ENCODE peak calls at places on chromosomes 7 and 10, in five cellular contexts. P is H1, R is K562, D is HepG2, E is SK-N-SH. C is an unnamed sample.

GRCh38 chr10:26621889-26622681 is 75.4 kb upstream of the PDSS1 start:
- DNase-seq in E (peak), R (peak), P (peak), D (no peak), C (peak)

GRCh38 chr10:15541376-15541775 is 170.3 kb upstream of the FAM171A1 start:
- DNase-seq in P (no peak), D (no peak), E (no peak), R (no peak), C (no peak)

GRCh38 chr7:94314526-94314925 is 80.2 kb upstream of the COL1A2 start:
- DNase-seq in P (no peak), D (no peak), E (no peak), R (no peak), C (no peak)

GRCh38 chr7:2729893-2730716 is 42.1 kb downstream of the AMZ1 start:
- DNase-seq in E (no peak), D (no peak), R (no peak), P (no peak), C (no peak)

GRCh38 chr7:620052-620451 is 100.4 kb upstream of the PDGFA start:
- DNase-seq in D (no peak), R (peak), P (no peak), E (no peak), C (no peak)

GRCh38 chr10:102283488-102283887 is 38.2 kb downstream of the GBF1 start:
- DNase-seq in E (no peak), P (no peak), R (no peak), D (no peak), C (no peak)

GRCh38 chr7:44533301-44534055 is 7.7 kb downstream of the NPC1L1 start:
- DNase-seq in E (peak), R (no peak), P (no peak), D (no peak), C (no peak)

GRCh38 chr10:101438881-101439391 is 85.0 kb downstream of the BTRC start:
- DNase-seq in P (no peak), E (no peak), R (no peak), D (no peak), C (no peak)

GRCh38 chr7:98810166-98810802 is 59.5 kb downstream of the TMEM130 start:
- DNase-seq in E (peak), R (no peak), D (no peak), P (no peak), C (no peak)

GRCh38 chr10:6465854-6466524 is 114.1 kb downstream of the PRKCQ start:
- DNase-seq in P (no peak), R (no peak), D (no peak), E (no peak), C (no peak)

GRCh38 chr10:43045631-43046287 is 31.1 kb upstream of the RET start:
- DNase-seq in P (no peak), D (no peak), R (no peak), E (peak), C (no peak)

GRCh38 chr10:95513008-95513589 is 48.1 kb downstream of the SORBS1 start:
- DNase-seq in D (peak), R (no peak), E (no peak), P (no peak), C (no peak)

GRCh38 chr7:111150709-111151108 is 59.8 kb downstream of the LRRN3 start:
- DNase-seq in D (no peak), R (no peak), E (no peak), P (no peak), C (no peak)

GRCh38 chr7:25360471-25360870 is 132.2 kb upstream of the NPVF start:
- DNase-seq in P (no peak), R (no peak), E (no peak), D (no peak), C (no peak)

GRCh38 chr7:81162771-81163525 is 244.1 kb upstream of the SEMA3C start:
- DNase-seq in P (no peak), D (no peak), E (no peak), R (peak), C (no peak)

GRCh38 chr10:132258423-132258822 is 49.3 kb downstream of the STK32C start:
- DNase-seq in P (no peak), E (no peak), D (no peak), R (no peak), C (no peak)

GRCh38 chr10:3524086-3524960 is 260.7 kb downstream of the KLF6 start:
- DNase-seq in P (no peak), D (no peak), R (no peak), E (no peak), C (no peak)

DNA sequence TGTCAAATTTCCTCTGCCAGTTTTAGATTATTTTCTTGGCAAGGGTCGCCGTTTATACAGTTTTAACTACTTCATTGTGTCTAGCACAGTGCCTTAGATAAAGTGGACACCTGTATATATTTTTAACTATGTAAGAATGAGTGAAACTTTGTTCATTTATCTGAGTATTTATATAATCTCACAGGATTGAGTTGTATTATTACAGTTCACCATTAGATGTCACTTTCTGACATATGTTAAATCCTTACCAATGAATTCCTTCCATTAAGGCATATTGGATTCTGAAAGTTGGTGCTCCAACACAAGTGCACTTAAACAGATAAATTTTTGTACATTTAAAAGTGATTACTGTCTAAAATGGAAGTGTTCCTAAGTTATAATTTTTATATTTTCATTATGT is 43.0 kb downstream of the ZMYND11 start:
- DNase-seq in P (no peak), E (peak), R (peak), D (peak), C (no peak)
- TF ChIP-seq GABPA in P (no peak), E (no peak), R (no peak), D (no peak), C (no peak)

DNA sequence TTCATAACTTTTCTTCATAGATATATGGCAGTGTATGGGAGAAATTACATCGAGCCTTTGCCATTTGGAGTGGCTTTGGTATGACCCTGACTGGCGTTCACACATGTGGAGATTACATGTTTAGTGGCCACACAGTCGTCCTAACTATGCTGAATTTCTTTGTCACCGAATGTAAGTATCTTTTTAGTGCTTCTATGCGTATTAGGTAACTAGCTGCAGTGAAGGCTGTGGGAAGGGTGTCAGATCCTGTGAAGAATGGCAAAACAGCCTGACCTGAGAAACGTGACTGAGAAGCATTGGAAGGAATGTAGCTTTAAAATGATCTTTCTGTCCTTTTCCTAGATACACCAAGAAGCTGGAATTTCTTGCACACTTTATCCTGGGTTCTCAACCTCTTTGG is 34.5 kb upstream of the VDAC2 start:
- DNase-seq in E (no peak), D (no peak), R (no peak), P (no peak), C (no peak)
- TF ChIP-seq GABPA in E (no peak), D (no peak), R (no peak), P (no peak), C (no peak)

DNA sequence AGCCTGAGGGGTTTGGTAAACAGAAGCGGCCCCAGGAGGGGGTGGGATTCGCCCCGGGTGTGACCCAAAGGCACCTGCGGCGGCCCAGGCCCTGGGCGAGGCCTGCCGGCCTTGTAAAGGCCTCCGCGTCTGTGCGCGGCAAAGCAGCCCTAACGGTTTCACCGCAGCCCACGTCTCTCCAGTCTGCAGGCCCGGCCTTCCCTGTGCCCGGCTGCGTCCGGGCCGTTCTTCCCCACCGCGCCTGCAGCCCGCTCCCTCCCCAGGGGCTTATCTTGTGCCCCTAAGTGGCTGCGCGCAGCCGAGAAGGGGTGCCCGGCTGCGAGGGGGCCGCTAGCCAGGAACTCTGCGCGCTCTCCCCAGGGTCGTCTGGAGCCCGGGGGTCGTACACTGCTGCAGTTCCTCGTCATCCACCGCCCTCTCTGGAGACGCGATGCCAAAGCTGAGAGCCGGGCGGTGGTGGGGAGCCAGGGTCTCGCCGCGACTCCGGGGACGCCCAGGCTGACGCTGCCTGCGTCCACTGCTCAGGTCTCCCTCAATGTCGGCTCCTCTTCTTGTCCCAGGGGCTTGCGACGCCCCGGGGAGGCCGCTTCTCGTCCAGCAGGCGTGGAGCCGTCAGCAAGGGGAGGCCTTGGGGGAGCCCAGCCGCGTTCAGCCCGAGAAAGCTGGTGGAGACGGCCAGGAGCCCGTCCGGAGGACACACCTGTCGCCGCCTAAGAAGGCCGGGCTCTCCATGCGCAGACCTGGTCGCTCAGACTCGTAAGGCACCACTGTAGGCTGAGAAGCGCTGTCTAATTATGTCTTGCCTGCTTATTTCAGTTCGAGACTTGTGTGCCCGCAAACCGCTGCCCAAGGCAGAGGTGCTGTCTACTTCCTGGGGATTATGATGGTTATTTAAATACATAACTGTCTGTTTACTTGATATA is 132.3 kb downstream of the SPAG6 start:
- DNase-seq in E (peak), R (no peak), D (no peak), P (peak), C (no peak)
- TF ChIP-seq GABPA in E (no peak), R (no peak), D (no peak), P (no peak), C (no peak)

GRCh38 chr7:152158801-152159587 is 133.5 kb downstream of the GALNT11 start:
- DNase-seq in R (no peak), P (no peak), E (no peak), D (no peak), C (peak)

GRCh38 chr7:152162287-152162686 is 136.8 kb downstream of the GALNT11 start:
- DNase-seq in E (no peak), P (no peak), R (no peak), D (no peak), C (no peak)
- TF ChIP-seq GABPA in E (no peak), P (no peak), R (no peak), D (no peak), C (no peak)

GRCh38 chr7:138350103-138350700 is 109.9 kb upstream of the TRIM24 start:
- DNase-seq in E (no peak), R (no peak), P (no peak), D (no peak), C (no peak)

GRCh38 chr7:138354066-138354465 is 106.0 kb upstream of the TRIM24 start:
- DNase-seq in D (no peak), E (no peak), P (no peak), R (peak), C (no peak)

GRCh38 chr7:138350701-138351357 is 109.2 kb upstream of the TRIM24 start:
- DNase-seq in E (no peak), P (no peak), D (no peak), R (peak), C (no peak)

GRCh38 chr7:138355254-138355653 is 104.8 kb upstream of the TRIM24 start:
- DNase-seq in P (no peak), D (no peak), E (no peak), R (no peak), C (no peak)

GRCh38 chr7:138352570-138353461 is 107.2 kb upstream of the TRIM24 start:
- DNase-seq in E (no peak), D (peak), P (no peak), R (peak), C (no peak)
- TF ChIP-seq GABPA in E (no peak), D (no peak), P (no peak), R (peak), C (no peak)

GRCh38 chr7:29879609-29880008 is 73.3 kb downstream of the WIPF3 start:
- DNase-seq in P (no peak), E (no peak), D (no peak), R (no peak), C (no peak)

GRCh38 chr7:29881724-29882123 is 75.4 kb downstream of the WIPF3 start:
- DNase-seq in P (peak), E (no peak), D (no peak), R (no peak), C (no peak)

GRCh38 chr7:29875741-29876140 is 69.4 kb downstream of the WIPF3 start:
- DNase-seq in E (no peak), P (no peak), D (no peak), R (no peak), C (no peak)

GRCh38 chr7:29877196-29877595 is 70.9 kb downstream of the WIPF3 start:
- DNase-seq in E (no peak), P (no peak), D (peak), R (no peak), C (no peak)

DNA sequence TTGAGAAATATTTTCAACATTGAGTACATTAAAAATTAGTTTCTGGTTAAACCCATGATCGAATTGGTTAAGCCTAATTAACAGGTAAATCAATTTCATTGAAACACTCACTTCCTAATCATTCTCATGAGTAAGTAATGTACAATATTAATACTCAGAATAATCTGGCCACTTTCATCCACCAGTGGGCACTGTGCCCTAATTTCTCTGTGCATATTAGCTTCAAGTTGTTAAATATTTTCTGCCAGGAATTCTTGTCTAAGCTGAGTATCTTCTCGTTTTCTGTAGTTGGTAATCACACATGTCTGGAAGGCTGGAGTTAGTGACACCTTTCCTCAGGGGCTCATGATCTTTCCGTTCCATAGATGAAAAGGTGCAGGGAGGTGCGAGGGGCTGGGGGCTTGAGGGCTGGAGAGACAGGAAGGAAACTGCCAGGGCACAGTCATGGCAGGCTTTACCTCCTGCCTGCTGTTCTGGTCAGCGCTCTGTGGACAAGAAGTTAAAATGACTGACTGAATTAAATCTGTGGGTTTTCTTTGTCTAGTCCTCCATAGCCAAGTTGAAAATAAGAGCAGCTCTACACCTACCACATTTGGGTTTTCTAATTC is 71.9 kb downstream of the WIPF3 start:
- DNase-seq in D (peak), P (no peak), E (peak), R (peak), C (no peak)
- TF ChIP-seq GABPA in D (no peak), P (no peak), E (no peak), R (no peak), C (no peak)

GRCh38 chr7:106179256-106179655 is 67.1 kb upstream of the SYPL1 start:
- DNase-seq in D (no peak), E (no peak), R (no peak), P (no peak), C (no peak)

GRCh38 chr7:106176414-106177294 is 64.5 kb upstream of the SYPL1 start:
- DNase-seq in D (peak), P (peak), E (peak), R (peak), C (peak)

GRCh38 chr7:106177295-106177690 is 65.2 kb upstream of the SYPL1 start:
- DNase-seq in E (no peak), R (no peak), P (no peak), D (no peak), C (no peak)

GRCh38 chr7:106177738-106178592 is 65.9 kb upstream of the SYPL1 start:
- DNase-seq in P (no peak), D (no peak), R (no peak), E (no peak), C (no peak)

GRCh38 chr7:106178593-106179134 is 66.6 kb upstream of the SYPL1 start:
- DNase-seq in E (no peak), D (peak), R (peak), P (no peak), C (no peak)
- TF ChIP-seq GABPA in E (no peak), D (no peak), R (no peak), P (no peak), C (no peak)

DNA sequence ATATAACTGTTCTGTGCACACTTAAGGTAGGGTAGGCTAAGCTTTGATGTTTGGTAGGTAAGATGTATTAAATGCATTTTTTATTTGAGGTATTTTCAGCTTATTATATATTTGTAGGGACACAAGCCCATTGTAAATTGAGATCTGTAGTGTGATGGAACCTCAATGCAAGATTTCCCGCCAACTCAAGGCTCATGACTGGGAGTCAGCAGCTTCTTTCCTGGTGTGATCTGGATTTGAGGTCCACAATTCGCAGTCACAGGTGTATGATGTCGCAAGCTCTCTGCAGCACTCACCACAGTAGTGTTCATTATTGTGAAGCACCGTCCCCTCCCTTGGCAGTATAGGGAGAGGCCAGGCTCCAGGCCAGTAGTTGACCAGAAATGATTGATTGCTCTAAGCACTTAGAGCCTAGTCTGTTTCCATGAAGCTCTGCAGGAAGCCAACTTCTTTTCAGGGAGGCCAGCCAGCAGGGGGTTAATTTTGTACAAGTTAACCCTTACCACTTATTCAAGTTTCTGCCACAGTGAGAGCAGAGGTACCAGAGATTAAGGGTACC is 54.9 kb downstream of the SEM1 start:
- DNase-seq in P (no peak), D (no peak), R (no peak), E (no peak), C (no peak)
- TF ChIP-seq GABPA in P (no peak), D (no peak), R (no peak), E (no peak), C (no peak)